ENCODE peak calls at places on chromosomes 13 and 19, in six cellular contexts. X, A, F, Q, R and H are unnamed samples.

GRCh38 chr13:103156346-103156998 is 90.3 kb upstream of the SLC10A2 start:
- DNase-seq in X (no peak), A (no peak), Q (no peak), R (no peak), F (no peak), H (no peak)

GRCh38 chr13:73677041-73677589 is 457.1 kb downstream of the KLF12 start:
- DNase-seq in Q (no peak), X (no peak), A (no peak), F (no peak), R (no peak), H (no peak)

GRCh38 chr13:73580868-73581267 is 522.1 kb downstream of the KLF5 start:
- DNase-seq in X (no peak), Q (no peak), F (no peak), A (no peak), R (no peak), H (no peak)

GRCh38 chr13:95254341-95254740 is 46.9 kb downstream of the ABCC4 start:
- DNase-seq in F (no peak), R (no peak), A (no peak), X (no peak), Q (no peak), H (no peak)

GRCh38 chr13:39536274-39536673 is 66.7 kb downstream of the LHFPL6 start:
- DNase-seq in R (no peak), F (no peak), A (no peak), Q (no peak), X (no peak), H (no peak)

GRCh38 chr19:7004313-7004931 is 16.8 kb downstream of the MBD3L2B start:
- DNase-seq in A (no peak), F (no peak), R (no peak), Q (no peak), X (no peak), H (no peak)

GRCh38 chr19:53192771-53193533 is at the start of gene ZNF665:
- DNase-seq in F (peak), Q (peak), X (peak), A (peak), R (peak), H (peak)

GRCh38 chr19:28652790-28653189 is 560.2 kb downstream of the UQCRFS1 start:
- DNase-seq in Q (no peak), F (no peak), A (no peak), X (no peak), R (no peak), H (no peak)

GRCh38 chr19:40592170-40592569 is 9.0 kb upstream of the LTBP4 start:
- DNase-seq in X (no peak), Q (no peak), F (no peak), A (no peak), R (no peak), H (no peak)

GRCh38 chr13:102399791-102400618 is 1.8 kb downstream of the FGF14 start:
- DNase-seq in A (no peak), Q (no peak), X (no peak), F (no peak), R (no peak), H (no peak)

GRCh38 chr19:48418317-48419064 is 25.0 kb downstream of the GRIN2D start:
- DNase-seq in A (no peak), X (no peak), F (no peak), Q (no peak), R (no peak), H (no peak)

GRCh38 chr19:16381756-16382401 is 57.3 kb downstream of the KLF2 start:
- DNase-seq in Q (no peak), R (no peak), A (peak), X (peak), F (peak), H (no peak)

GRCh38 chr19:13169769-13170168 is 19.6 kb downstream of the IER2 start:
- DNase-seq in A (no peak), R (no peak), Q (no peak), F (no peak), X (no peak), H (no peak)

GRCh38 chr19:11814707-11815050 is 606 bp downstream of the ZNF440 start:
- DNase-seq in F (no peak), X (no peak), Q (no peak), A (no peak), R (no peak), H (no peak)

GRCh38 chr19:32771596-32771995 is 52.0 kb downstream of the TDRD12 start:
- DNase-seq in X (no peak), A (no peak), R (no peak), F (no peak), Q (no peak), H (no peak)

GRCh38 chr13:31851201-31851600 is 111.9 kb downstream of the RXFP2 start:
- DNase-seq in A (no peak), F (no peak), X (no peak), Q (no peak), R (no peak), H (no peak)

GRCh38 chr13:110902370-110902769 is 12.5 kb downstream of the ANKRD10 start:
- DNase-seq in R (no peak), A (no peak), X (no peak), F (no peak), Q (no peak), H (no peak)

GRCh38 chr19:46271488-46272197 is 25.2 kb upstream of the HIF3A start:
- DNase-seq in F (no peak), R (peak), X (peak), A (peak), Q (no peak), H (no peak)

GRCh38 chr13:27559714-27560113 is 60.6 kb downstream of the LNX2 start:
- DNase-seq in F (no peak), Q (no peak), X (no peak), A (no peak), R (no peak), H (no peak)

GRCh38 chr13:39881887-39882286 is 226.4 kb downstream of the COG6 start:
- DNase-seq in A (no peak), R (no peak), F (no peak), Q (no peak), X (no peak), H (no peak)

GRCh38 chr13:100773923-100774641 is 99.5 kb upstream of the TMTC4 start:
- DNase-seq in R (no peak), X (no peak), F (no peak), A (no peak), Q (no peak), H (no peak)

GRCh38 chr19:32309711-32310390 is 35.6 kb upstream of the ZNF507 start:
- DNase-seq in A (no peak), Q (no peak), X (no peak), F (no peak), R (no peak), H (no peak)

GRCh38 chr19:19405919-19406877 is 723 bp downstream of the GATAD2A start:
- DNase-seq in X (no peak), Q (peak), R (peak), A (no peak), F (no peak), H (peak)

GRCh38 chr13:113307491-113307890 is 10.5 kb downstream of the LAMP1 start:
- DNase-seq in R (no peak), X (no peak), Q (no peak), F (no peak), A (no peak), H (no peak)

GRCh38 chr19:927707-928401 is 2.0 kb downstream of the ARID3A start:
- DNase-seq in Q (no peak), R (no peak), X (no peak), F (no peak), A (no peak), H (no peak)

GRCh38 chr19:961866-962620 is 22.1 kb upstream of the WDR18 start:
- DNase-seq in A (no peak), F (no peak), R (no peak), X (no peak), Q (no peak), H (no peak)

GRCh38 chr13:103067751-103068563 is 1.7 kb upstream of the SLC10A2 start:
- DNase-seq in R (no peak), F (no peak), Q (no peak), A (no peak), X (no peak), H (no peak)

GRCh38 chr19:21947775-21948174 is 63.0 kb downstream of the ZNF208 start:
- DNase-seq in R (no peak), X (no peak), Q (no peak), F (no peak), A (no peak), H (no peak)

GRCh38 chr19:35038623-35039512 is 2.7 kb upstream of the HPN start:
- DNase-seq in Q (no peak), F (no peak), R (no peak), X (no peak), A (no peak), H (no peak)

GRCh38 chr19:44180968-44181367 is 16.1 kb downstream of the ZNF226 start:
- DNase-seq in F (no peak), R (no peak), A (no peak), Q (no peak), X (no peak), H (no peak)

GRCh38 chr19:31350033-31350692 is 927 bp upstream of the TSHZ3 start:
- DNase-seq in A (no peak), Q (no peak), R (no peak), X (no peak), F (no peak), H (peak)